ENCODE peak calls at places on chromosomes 4 and X, in nine cellular contexts. Z is retina; C is globus pallidus; N is NCI-H1417 treated with DMSO at 0.1 percent for 48 hours; X is germinal center; B is cardiac fibroblast; Y is stimulated activated CD4-positive, alpha-beta T cell treated with anti-CD3 and anti-CD28 coated beads, Interleukin-15, amount 100 ng/mL, for 48 hours; D is pons; L is HT-29. F is an unnamed sample.
A peak's percentile ranks its signal among the peaks of the same experiment; 100 is the strongest.

GRCh38 chrX:54248309-54248708 is 65.3 kb upstream of the FAM120C start:
- DNase-seq in Z (no peak), C (peak; percentile 0), N (no peak), X (no peak), B (peak; percentile 48), Y (no peak), D (peak; percentile 7), L (peak; percentile 43), F (no peak)

GRCh38 chr4:76211769-76212168 is 1.9 kb downstream of the SCARB2 start:
- DNase-seq in Z (no peak), C (no peak), N (no peak), X (no peak), B (no peak), Y (no peak), D (peak; percentile 36), L (no peak), F (no peak)

GRCh38 chr4:77636902-77637301 is 31.3 kb downstream of the CXCL13 start:
- DNase-seq in Z (no peak), C (no peak), N (no peak), X (no peak), B (peak; percentile 94), Y (no peak), D (no peak), L (peak; percentile 5), F (peak; percentile 93)

GRCh38 chrX:97628326-97628725 is 744.6 kb downstream of the RPA4 start:
- DNase-seq in Z (no peak), C (no peak), N (no peak), X (no peak), B (no peak), Y (no peak), D (no peak), L (no peak), F (no peak)

GRCh38 chr4:140255467-140255866 is 101.5 kb upstream of the MAML3 start:
- DNase-seq in Z (no peak), C (no peak), N (no peak), X (no peak), B (peak; percentile 60), Y (no peak), D (no peak), L (no peak), F (peak; percentile 34)

GRCh38 chr4:54371211-54371610 is 142.1 kb downstream of the PDGFRA start:
- DNase-seq in Z (no peak), C (no peak), N (no peak), X (no peak), B (no peak), Y (no peak), D (no peak), L (no peak), F (no peak)

GRCh38 chrX:38803286-38803608 is 2.0 kb downstream of the MID1IP1 start:
- DNase-seq in Z (no peak), C (no peak), N (no peak), X (peak; percentile 2), B (peak; percentile 24), Y (no peak), D (peak; percentile 66), L (peak; percentile 48), F (no peak)

GRCh38 chr4:124318292-124318691 is 394.2 kb downstream of the ANKRD50 start:
- DNase-seq in Z (no peak), C (no peak), N (peak; percentile 83), X (no peak), B (no peak), Y (no peak), D (no peak), L (no peak), F (no peak)

GRCh38 chr4:168102403-168102802 is 10.1 kb downstream of the ANXA10 start:
- DNase-seq in Z (no peak), C (no peak), N (no peak), X (no peak), B (no peak), Y (no peak), D (no peak), L (no peak), F (no peak)

GRCh38 chr4:99816611-99817309 is at the start of gene DAPP1:
- DNase-seq in Z (no peak), C (peak; percentile 33), N (no peak), X (peak; percentile 81), B (no peak), Y (peak; percentile 65), D (peak; percentile 59), L (peak; percentile 76), F (no peak)

GRCh38 chrX:101619336-101619735 is 1.5 kb upstream of the ARMCX6 start:
- DNase-seq in Z (no peak), C (no peak), N (peak; percentile 5), X (no peak), B (no peak), Y (no peak), D (no peak), L (no peak), F (no peak)

GRCh38 chrX:97845451-97845850 is 961.7 kb downstream of the RPA4 start:
- DNase-seq in Z (no peak), C (no peak), N (no peak), X (no peak), B (no peak), Y (no peak), D (no peak), L (no peak), F (no peak)